ENCODE peak calls at places on chromosome 3, in seven cellular contexts. One of them, this sample, is unnamed.

GRCh38 chr3:72157782-72158638 is 373.1 kb upstream of the PROK2 start:
- DNase-seq in SJSA1: no peak
- DNase-seq in body of pancreas: no peak
- DNase-seq in NCI-H2081 treated with DMSO at 0.1 percent for 48 hours: no peak
- DNase-seq in GM19239: no peak
- DNase-seq in activated CD8-positive, alpha-beta T cell treated with anti-CD3 and anti-CD28 coated beads for 36 hours: no peak
- DNase-seq in activated CD4-positive, alpha-beta T cell treated with anti-CD3 and anti-CD28 coated beads, Interleukin-2, amount 50 U/mL, for 24 hours: no peak
- DNase-seq in this sample: no peak

GRCh38 chr3:8625991-8626390 is 18.6 kb downstream of the SSUH2 start:
- DNase-seq in SJSA1: no peak
- DNase-seq in activated CD8-positive, alpha-beta T cell treated with anti-CD3 and anti-CD28 coated beads for 36 hours: peak
- DNase-seq in NCI-H2081 treated with DMSO at 0.1 percent for 48 hours: no peak
- DNase-seq in GM19239: no peak
- DNase-seq in body of pancreas: no peak
- DNase-seq in activated CD4-positive, alpha-beta T cell treated with anti-CD3 and anti-CD28 coated beads, Interleukin-2, amount 50 U/mL, for 24 hours: no peak
- DNase-seq in this sample: no peak

GRCh38 chr3:53495518-53496501 is 1.4 kb downstream of the CACNA1D start:
- DNase-seq in activated CD8-positive, alpha-beta T cell treated with anti-CD3 and anti-CD28 coated beads for 36 hours: peak
- DNase-seq in body of pancreas: peak
- DNase-seq in SJSA1: no peak
- DNase-seq in NCI-H2081 treated with DMSO at 0.1 percent for 48 hours: no peak
- DNase-seq in GM19239: peak
- DNase-seq in activated CD4-positive, alpha-beta T cell treated with anti-CD3 and anti-CD28 coated beads, Interleukin-2, amount 50 U/mL, for 24 hours: no peak
- DNase-seq in this sample: no peak

GRCh38 chr3:99895706-99896441 is 78.2 kb downstream of the CMSS1 start:
- DNase-seq in activated CD4-positive, alpha-beta T cell treated with anti-CD3 and anti-CD28 coated beads, Interleukin-2, amount 50 U/mL, for 24 hours: no peak
- DNase-seq in GM19239: no peak
- DNase-seq in activated CD8-positive, alpha-beta T cell treated with anti-CD3 and anti-CD28 coated beads for 36 hours: no peak
- DNase-seq in body of pancreas: no peak
- DNase-seq in SJSA1: peak
- DNase-seq in NCI-H2081 treated with DMSO at 0.1 percent for 48 hours: no peak
- DNase-seq in this sample: peak

GRCh38 chr3:129315386-129315991 is 36.8 kb downstream of the HMCES start:
- DNase-seq in body of pancreas: peak
- DNase-seq in GM19239: no peak
- DNase-seq in NCI-H2081 treated with DMSO at 0.1 percent for 48 hours: no peak
- DNase-seq in activated CD4-positive, alpha-beta T cell treated with anti-CD3 and anti-CD28 coated beads, Interleukin-2, amount 50 U/mL, for 24 hours: no peak
- DNase-seq in activated CD8-positive, alpha-beta T cell treated with anti-CD3 and anti-CD28 coated beads for 36 hours: peak
- DNase-seq in SJSA1: peak
- DNase-seq in this sample: no peak

GRCh38 chr3:123258811-123259420 is 57.2 kb downstream of the SEC22A start:
- DNase-seq in NCI-H2081 treated with DMSO at 0.1 percent for 48 hours: peak
- DNase-seq in body of pancreas: no peak
- DNase-seq in activated CD4-positive, alpha-beta T cell treated with anti-CD3 and anti-CD28 coated beads, Interleukin-2, amount 50 U/mL, for 24 hours: no peak
- DNase-seq in SJSA1: peak
- DNase-seq in activated CD8-positive, alpha-beta T cell treated with anti-CD3 and anti-CD28 coated beads for 36 hours: no peak
- DNase-seq in GM19239: no peak
- DNase-seq in this sample: peak

GRCh38 chr3:104604326-104605010 is 762.2 kb upstream of the ALCAM start:
- DNase-seq in NCI-H2081 treated with DMSO at 0.1 percent for 48 hours: peak
- DNase-seq in SJSA1: peak
- DNase-seq in activated CD8-positive, alpha-beta T cell treated with anti-CD3 and anti-CD28 coated beads for 36 hours: no peak
- DNase-seq in activated CD4-positive, alpha-beta T cell treated with anti-CD3 and anti-CD28 coated beads, Interleukin-2, amount 50 U/mL, for 24 hours: no peak
- DNase-seq in GM19239: no peak
- DNase-seq in body of pancreas: no peak
- DNase-seq in this sample: peak

GRCh38 chr3:168581718-168582332 is 486.1 kb upstream of the GOLIM4 start:
- DNase-seq in activated CD4-positive, alpha-beta T cell treated with anti-CD3 and anti-CD28 coated beads, Interleukin-2, amount 50 U/mL, for 24 hours: no peak
- DNase-seq in body of pancreas: no peak
- DNase-seq in NCI-H2081 treated with DMSO at 0.1 percent for 48 hours: peak
- DNase-seq in SJSA1: no peak
- DNase-seq in GM19239: no peak
- DNase-seq in activated CD8-positive, alpha-beta T cell treated with anti-CD3 and anti-CD28 coated beads for 36 hours: no peak
- DNase-seq in this sample: no peak

GRCh38 chr3:156478931-156479330 is 76.0 kb downstream of the SSR3 start:
- DNase-seq in activated CD8-positive, alpha-beta T cell treated with anti-CD3 and anti-CD28 coated beads for 36 hours: no peak
- DNase-seq in GM19239: no peak
- DNase-seq in SJSA1: no peak
- DNase-seq in NCI-H2081 treated with DMSO at 0.1 percent for 48 hours: no peak
- DNase-seq in activated CD4-positive, alpha-beta T cell treated with anti-CD3 and anti-CD28 coated beads, Interleukin-2, amount 50 U/mL, for 24 hours: no peak
- DNase-seq in body of pancreas: no peak
- DNase-seq in this sample: no peak

GRCh38 chr3:31140470-31140869 is 246.0 kb upstream of the GADL1 start:
- DNase-seq in GM19239: no peak
- DNase-seq in activated CD4-positive, alpha-beta T cell treated with anti-CD3 and anti-CD28 coated beads, Interleukin-2, amount 50 U/mL, for 24 hours: no peak
- DNase-seq in activated CD8-positive, alpha-beta T cell treated with anti-CD3 and anti-CD28 coated beads for 36 hours: no peak
- DNase-seq in body of pancreas: no peak
- DNase-seq in NCI-H2081 treated with DMSO at 0.1 percent for 48 hours: no peak
- DNase-seq in SJSA1: no peak
- DNase-seq in this sample: no peak

GRCh38 chr3:49602049-49602554 is 47.8 kb downstream of the BSN start:
- DNase-seq in GM19239: no peak
- DNase-seq in NCI-H2081 treated with DMSO at 0.1 percent for 48 hours: no peak
- DNase-seq in SJSA1: no peak
- DNase-seq in body of pancreas: no peak
- DNase-seq in activated CD4-positive, alpha-beta T cell treated with anti-CD3 and anti-CD28 coated beads, Interleukin-2, amount 50 U/mL, for 24 hours: no peak
- DNase-seq in activated CD8-positive, alpha-beta T cell treated with anti-CD3 and anti-CD28 coated beads for 36 hours: no peak
- DNase-seq in this sample: no peak

GRCh38 chr3:62833538-62833937 is 41.7 kb downstream of the CADPS start:
- DNase-seq in GM19239: no peak
- DNase-seq in body of pancreas: no peak
- DNase-seq in activated CD4-positive, alpha-beta T cell treated with anti-CD3 and anti-CD28 coated beads, Interleukin-2, amount 50 U/mL, for 24 hours: no peak
- DNase-seq in SJSA1: no peak
- DNase-seq in activated CD8-positive, alpha-beta T cell treated with anti-CD3 and anti-CD28 coated beads for 36 hours: no peak
- DNase-seq in NCI-H2081 treated with DMSO at 0.1 percent for 48 hours: no peak
- DNase-seq in this sample: no peak

GRCh38 chr3:65732060-65732933 is 306.4 kb downstream of the MAGI1 start:
- DNase-seq in activated CD8-positive, alpha-beta T cell treated with anti-CD3 and anti-CD28 coated beads for 36 hours: peak
- DNase-seq in activated CD4-positive, alpha-beta T cell treated with anti-CD3 and anti-CD28 coated beads, Interleukin-2, amount 50 U/mL, for 24 hours: no peak
- DNase-seq in body of pancreas: no peak
- DNase-seq in NCI-H2081 treated with DMSO at 0.1 percent for 48 hours: no peak
- DNase-seq in SJSA1: peak
- DNase-seq in GM19239: peak
- DNase-seq in this sample: peak

GRCh38 chr3:182392182-182392917 is 401.0 kb upstream of the ATP11B start:
- DNase-seq in body of pancreas: no peak
- DNase-seq in GM19239: no peak
- DNase-seq in activated CD4-positive, alpha-beta T cell treated with anti-CD3 and anti-CD28 coated beads, Interleukin-2, amount 50 U/mL, for 24 hours: no peak
- DNase-seq in activated CD8-positive, alpha-beta T cell treated with anti-CD3 and anti-CD28 coated beads for 36 hours: no peak
- DNase-seq in NCI-H2081 treated with DMSO at 0.1 percent for 48 hours: no peak
- DNase-seq in SJSA1: no peak
- DNase-seq in this sample: no peak

This sample was measured in HS-27A.